ENCODE peak calls at places on chromosome 3, in ten cellular contexts. O, D, Q, T, A, E, Z, L, I and J are unnamed samples.

GRCh38 chr3:147669076-147669475 is 259.9 kb downstream of the ZIC1 start:
- DNase-seq in Q (no peak), E (no peak), T (no peak), Z (no peak), D (no peak), I (no peak), A (no peak), L (no peak), O (no peak), J (no peak)

GRCh38 chr3:37892917-37893595 is 31.4 kb downstream of the CTDSPL start:
- DNase-seq in I (peak), E (no peak), Q (no peak), T (peak), O (peak), L (no peak), A (no peak), D (no peak), Z (no peak), J (no peak)

GRCh38 chr3:11661827-11662226 is 18.1 kb upstream of the VGLL4 start:
- DNase-seq in O (no peak), A (peak), Z (no peak), L (no peak), T (peak), Q (no peak), I (no peak), E (no peak), D (no peak), J (peak)

GRCh38 chr3:56960234-56960917 is 100.1 kb upstream of the SPATA12 start:
- DNase-seq in Z (no peak), E (no peak), O (no peak), A (no peak), I (no peak), Q (no peak), D (no peak), T (no peak), L (no peak), J (no peak)

GRCh38 chr3:14760185-14760584 is 58.6 kb upstream of the FGD5 start:
- DNase-seq in D (no peak), Q (no peak), O (no peak), Z (no peak), T (no peak), A (no peak), I (no peak), E (no peak), L (no peak), J (no peak)

GRCh38 chr3:71051893-71052687 is 531.4 kb downstream of the FOXP1 start:
- DNase-seq in T (peak), E (no peak), D (no peak), I (no peak), L (no peak), O (no peak), Z (no peak), Q (no peak), A (no peak), J (no peak)

GRCh38 chr3:158794936-158795518 is 6.8 kb upstream of the MFSD1 start:
- DNase-seq in D (peak), E (no peak), L (no peak), A (peak), Q (no peak), Z (no peak), O (peak), T (peak), I (no peak), J (peak)

GRCh38 chr3:5136619-5137429 is 14.7 kb downstream of the ARL8B start:
- DNase-seq in O (no peak), I (no peak), E (no peak), T (peak), A (peak), Z (no peak), Q (no peak), L (no peak), D (no peak), J (peak)

GRCh38 chr3:130539005-130539404 is 22.0 kb downstream of the COL6A6 start:
- DNase-seq in Z (no peak), L (peak), O (peak), A (peak), Q (no peak), D (no peak), E (no peak), I (peak), T (peak), J (peak)

GRCh38 chr3:126434264-126434590 is 39.5 kb downstream of the CFAP100 start:
- DNase-seq in I (no peak), A (no peak), Z (no peak), Q (no peak), D (no peak), E (no peak), T (no peak), L (no peak), O (no peak), J (no peak)

GRCh38 chr3:53941174-53941573 is 49.5 kb upstream of the SELENOK start:
- DNase-seq in I (no peak), O (no peak), A (peak), L (no peak), D (no peak), T (peak), E (no peak), Z (no peak), Q (no peak), J (peak)

GRCh38 chr3:126567696-126568438 is 9.1 kb upstream of the C3orf22 start:
- DNase-seq in Q (no peak), E (no peak), T (no peak), A (peak), O (peak), D (no peak), L (no peak), Z (no peak), I (no peak), J (peak)

GRCh38 chr3:41131224-41131623 is 68.1 kb upstream of the CTNNB1 start:
- DNase-seq in I (no peak), Q (no peak), L (no peak), O (no peak), A (peak), D (no peak), T (peak), E (no peak), Z (no peak), J (peak)